ENCODE peak calls at places on chromosome 17, in nine cellular contexts. One of them, this sample, is unnamed.

GRCh38 chr17:57706761-57707160 is 38.3 kb downstream of the CCDC182 start:
- DNase-seq in A549: no peak
- DNase-seq in tibial artery: no peak
- DNase-seq in psoas muscle: no peak
- DNase-seq in IMR-90: no peak
- DNase-seq in heart right ventricle: no peak
- DNase-seq in AG04450: no peak
- DNase-seq in CD8-positive, alpha-beta T cell: no peak
- DNase-seq in K562: no peak
- DNase-seq in this sample: peak; percentile 20

GRCh38 chr17:78541488-78542237 is 35.5 kb downstream of the DNAH17 start:
- DNase-seq in AG04450: no peak
- DNase-seq in psoas muscle: no peak
- DNase-seq in IMR-90: no peak
- DNase-seq in tibial artery: no peak
- DNase-seq in A549: peak; percentile 90
- DNase-seq in K562: peak; percentile 57
- DNase-seq in heart right ventricle: no peak
- DNase-seq in CD8-positive, alpha-beta T cell: no peak
- DNase-seq in this sample: no peak

GRCh38 chr17:27878776-27879562 is 14.2 kb downstream of the LYRM9 start:
- DNase-seq in K562: no peak
- DNase-seq in CD8-positive, alpha-beta T cell: peak; percentile 39
- DNase-seq in AG04450: no peak
- DNase-seq in tibial artery: no peak
- DNase-seq in heart right ventricle: no peak
- DNase-seq in A549: no peak
- DNase-seq in psoas muscle: no peak
- DNase-seq in IMR-90: no peak
- DNase-seq in this sample: no peak

GRCh38 chr17:50745631-50746030 is 21.7 kb downstream of the ANKRD40CL start:
- DNase-seq in heart right ventricle: no peak
- DNase-seq in AG04450: no peak
- DNase-seq in psoas muscle: no peak
- DNase-seq in tibial artery: no peak
- DNase-seq in CD8-positive, alpha-beta T cell: no peak
- DNase-seq in A549: no peak
- DNase-seq in IMR-90: no peak
- DNase-seq in K562: no peak
- DNase-seq in this sample: no peak

GRCh38 chr17:76193616-76194015 is 46.7 kb downstream of the RNF157 start:
- DNase-seq in heart right ventricle: no peak
- DNase-seq in psoas muscle: no peak
- DNase-seq in CD8-positive, alpha-beta T cell: no peak
- DNase-seq in tibial artery: no peak
- DNase-seq in IMR-90: no peak
- DNase-seq in K562: peak; percentile 53
- DNase-seq in A549: no peak
- DNase-seq in AG04450: no peak
- DNase-seq in this sample: no peak

GRCh38 chr17:34198519-34198918 is 56.6 kb upstream of the CCL2 start:
- DNase-seq in heart right ventricle: no peak
- DNase-seq in A549: no peak
- DNase-seq in AG04450: no peak
- DNase-seq in psoas muscle: no peak
- DNase-seq in tibial artery: no peak
- DNase-seq in CD8-positive, alpha-beta T cell: no peak
- DNase-seq in K562: no peak
- DNase-seq in IMR-90: no peak
- DNase-seq in this sample: no peak

GRCh38 chr17:13346081-13346533 is 255.6 kb downstream of the HS3ST3A1 start:
- DNase-seq in heart right ventricle: no peak
- DNase-seq in IMR-90: peak; percentile 97
- DNase-seq in K562: no peak
- DNase-seq in tibial artery: no peak
- DNase-seq in AG04450: peak; percentile 93
- DNase-seq in psoas muscle: no peak
- DNase-seq in CD8-positive, alpha-beta T cell: no peak
- DNase-seq in A549: no peak
- DNase-seq in this sample: no peak

GRCh38 chr17:79814966-79815835 is 18.3 kb upstream of the CBX8 start:
- DNase-seq in heart right ventricle: peak; percentile 48
- DNase-seq in IMR-90: no peak
- DNase-seq in A549: no peak
- DNase-seq in CD8-positive, alpha-beta T cell: no peak
- DNase-seq in psoas muscle: no peak
- DNase-seq in AG04450: no peak
- DNase-seq in tibial artery: no peak
- DNase-seq in K562: no peak
- DNase-seq in this sample: peak; percentile 67

GRCh38 chr17:43834106-43834505 is 1.2 kb upstream of the MPP3 start:
- DNase-seq in IMR-90: peak; percentile 25
- DNase-seq in tibial artery: no peak
- DNase-seq in AG04450: no peak
- DNase-seq in CD8-positive, alpha-beta T cell: no peak
- DNase-seq in psoas muscle: no peak
- DNase-seq in K562: no peak
- DNase-seq in A549: peak; percentile 38
- DNase-seq in heart right ventricle: no peak
- DNase-seq in this sample: no peak

GRCh38 chr17:39114744-39115534 is 36.5 kb downstream of the PLXDC1 start:
- DNase-seq in AG04450: no peak
- DNase-seq in A549: no peak
- DNase-seq in heart right ventricle: no peak
- DNase-seq in tibial artery: no peak
- DNase-seq in K562: no peak
- DNase-seq in CD8-positive, alpha-beta T cell: no peak
- DNase-seq in IMR-90: peak; percentile 62
- DNase-seq in psoas muscle: no peak
- DNase-seq in this sample: no peak

GRCh38 chr17:81630274-81630673 is 6.6 kb downstream of the NPLOC4 start:
- DNase-seq in heart right ventricle: no peak
- DNase-seq in K562: no peak
- DNase-seq in tibial artery: no peak
- DNase-seq in IMR-90: no peak
- DNase-seq in A549: no peak
- DNase-seq in psoas muscle: no peak
- DNase-seq in AG04450: no peak
- DNase-seq in CD8-positive, alpha-beta T cell: no peak
- DNase-seq in this sample: no peak

GRCh38 chr17:47927821-47928400 is 13.5 kb upstream of the PNPO start:
- DNase-seq in psoas muscle: peak; percentile 50
- DNase-seq in K562: no peak
- DNase-seq in heart right ventricle: no peak
- DNase-seq in IMR-90: no peak
- DNase-seq in CD8-positive, alpha-beta T cell: no peak
- DNase-seq in tibial artery: no peak
- DNase-seq in A549: no peak
- DNase-seq in AG04450: no peak
- DNase-seq in this sample: no peak

GRCh38 chr17:47925677-47925987 is 15.7 kb upstream of the PNPO start:
- DNase-seq in tibial artery: no peak
- DNase-seq in heart right ventricle: no peak
- DNase-seq in psoas muscle: no peak
- DNase-seq in CD8-positive, alpha-beta T cell: no peak
- DNase-seq in AG04450: no peak
- DNase-seq in IMR-90: no peak
- DNase-seq in A549: no peak
- DNase-seq in K562: no peak
- DNase-seq in this sample: no peak

GRCh38 chr17:47928415-47928814 is 13.0 kb upstream of the PNPO start:
- DNase-seq in tibial artery: no peak
- DNase-seq in CD8-positive, alpha-beta T cell: no peak
- DNase-seq in AG04450: no peak
- DNase-seq in A549: no peak
- DNase-seq in IMR-90: no peak
- DNase-seq in psoas muscle: no peak
- DNase-seq in K562: no peak
- DNase-seq in heart right ventricle: no peak
- DNase-seq in this sample: no peak

GRCh38 chr17:47931848-47932247 is 9.5 kb upstream of the PNPO start:
- DNase-seq in tibial artery: no peak
- DNase-seq in psoas muscle: no peak
- DNase-seq in A549: no peak
- DNase-seq in heart right ventricle: no peak
- DNase-seq in K562: no peak
- DNase-seq in IMR-90: no peak
- DNase-seq in CD8-positive, alpha-beta T cell: no peak
- DNase-seq in AG04450: no peak
- DNase-seq in this sample: no peak

GRCh38 chr17:47929218-47930000 is 12.0 kb upstream of the PNPO start:
- DNase-seq in IMR-90: no peak
- DNase-seq in tibial artery: no peak
- DNase-seq in K562: no peak
- DNase-seq in A549: no peak
- DNase-seq in AG04450: no peak
- DNase-seq in psoas muscle: peak; percentile 62
- DNase-seq in CD8-positive, alpha-beta T cell: no peak
- DNase-seq in heart right ventricle: no peak
- DNase-seq in this sample: no peak
- H3K27ac ChIP-seq in IMR-90: no peak overlapping the region
- H3K27ac ChIP-seq in tibial artery: no peak overlapping the region
- H3K27ac ChIP-seq in K562: no peak overlapping the region
- H3K27ac ChIP-seq in A549: no peak overlapping the region
- H3K27ac ChIP-seq in AG04450: no peak overlapping the region
- H3K27ac ChIP-seq in psoas muscle: no peak overlapping the region
- H3K27ac ChIP-seq in CD8-positive, alpha-beta T cell: no peak overlapping the region
- H3K27ac ChIP-seq in heart right ventricle: peak overlapping the region; percentile 51
- H3K27ac ChIP-seq in this sample: no peak overlapping the region

DNA sequence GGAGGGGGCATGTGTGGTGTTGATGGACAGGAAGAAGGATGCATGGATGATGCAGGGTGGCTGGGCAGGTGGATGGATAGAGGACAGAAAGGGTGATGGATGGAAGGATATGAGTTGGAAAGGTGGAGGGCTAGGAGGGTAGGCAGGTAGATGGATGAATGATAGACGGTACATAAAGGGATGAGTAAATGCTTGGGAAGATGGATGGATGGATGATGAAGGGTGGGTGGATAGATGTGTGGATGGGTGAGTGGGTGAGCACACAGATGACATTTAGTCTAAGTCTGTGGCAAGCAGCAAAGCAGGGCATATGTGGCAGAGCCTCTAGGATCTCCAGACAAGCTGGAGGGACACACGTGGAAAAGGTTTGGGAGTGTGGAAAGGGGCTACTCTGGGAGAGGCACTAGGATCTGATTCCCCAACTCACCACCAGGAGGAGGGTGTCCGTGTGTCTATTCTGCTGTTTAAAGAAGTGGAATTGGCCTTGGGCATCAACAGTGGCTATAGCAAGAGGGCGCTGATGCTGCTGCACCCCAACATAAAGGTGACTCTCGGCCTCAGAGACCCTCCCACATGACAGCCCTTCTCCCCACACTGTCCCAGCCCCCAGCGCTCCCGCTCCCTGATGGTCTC is 8.2 kb downstream of the PLD2 start:
- DNase-seq in K562: peak; percentile 28
- DNase-seq in A549: peak; percentile 36
- DNase-seq in psoas muscle: peak; percentile 19
- DNase-seq in tibial artery: no peak
- DNase-seq in CD8-positive, alpha-beta T cell: no peak
- DNase-seq in heart right ventricle: no peak
- DNase-seq in AG04450: no peak
- DNase-seq in IMR-90: no peak
- DNase-seq in this sample: no peak
- TF ChIP-seq CTCF in K562: peak; percentile 61
- TF ChIP-seq CTCF in A549: no peak
- TF ChIP-seq CTCF in psoas muscle: no peak
- TF ChIP-seq CTCF in tibial artery: no peak
- TF ChIP-seq CTCF in CD8-positive, alpha-beta T cell: no peak
- TF ChIP-seq CTCF in heart right ventricle: no peak
- TF ChIP-seq CTCF in AG04450: peak; percentile 37
- TF ChIP-seq CTCF in IMR-90: no peak
- TF ChIP-seq CTCF in this sample: no peak

GRCh38 chr17:4479982-4480751 is 18.5 kb upstream of the SPNS2 start:
- DNase-seq in A549: no peak
- DNase-seq in tibial artery: peak; percentile 50
- DNase-seq in AG04450: no peak
- DNase-seq in CD8-positive, alpha-beta T cell: no peak
- DNase-seq in K562: no peak
- DNase-seq in IMR-90: no peak
- DNase-seq in heart right ventricle: no peak
- DNase-seq in psoas muscle: no peak
- DNase-seq in this sample: no peak

GRCh38 chr17:4485676-4486646 is 12.7 kb upstream of the SPNS2 start:
- DNase-seq in tibial artery: no peak
- DNase-seq in K562: no peak
- DNase-seq in AG04450: no peak
- DNase-seq in A549: no peak
- DNase-seq in heart right ventricle: no peak
- DNase-seq in IMR-90: no peak
- DNase-seq in CD8-positive, alpha-beta T cell: peak; percentile 61
- DNase-seq in psoas muscle: no peak
- DNase-seq in this sample: no peak

GRCh38 chr17:4480929-4481898 is 17.5 kb upstream of the SPNS2 start:
- DNase-seq in K562: no peak
- DNase-seq in CD8-positive, alpha-beta T cell: peak; percentile 45
- DNase-seq in tibial artery: peak; percentile 61
- DNase-seq in psoas muscle: no peak
- DNase-seq in A549: no peak
- DNase-seq in heart right ventricle: no peak
- DNase-seq in IMR-90: no peak
- DNase-seq in AG04450: no peak
- DNase-seq in this sample: no peak

GRCh38 chr17:4482338-4483011 is 16.2 kb upstream of the SPNS2 start:
- DNase-seq in IMR-90: no peak
- DNase-seq in heart right ventricle: no peak
- DNase-seq in A549: no peak
- DNase-seq in K562: no peak
- DNase-seq in AG04450: no peak
- DNase-seq in tibial artery: no peak
- DNase-seq in psoas muscle: no peak
- DNase-seq in CD8-positive, alpha-beta T cell: no peak
- DNase-seq in this sample: no peak

GRCh38 chr17:4483012-4483840 is 15.5 kb upstream of the SPNS2 start:
- DNase-seq in tibial artery: no peak
- DNase-seq in AG04450: no peak
- DNase-seq in A549: peak; percentile 53
- DNase-seq in K562: no peak
- DNase-seq in CD8-positive, alpha-beta T cell: no peak
- DNase-seq in IMR-90: no peak
- DNase-seq in psoas muscle: no peak
- DNase-seq in heart right ventricle: peak; percentile 5
- DNase-seq in this sample: peak; percentile 73
- H3K4me3 ChIP-seq in tibial artery: no peak overlapping the region
- H3K4me3 ChIP-seq in AG04450: no peak overlapping the region
- H3K4me3 ChIP-seq in A549: no peak overlapping the region
- H3K4me3 ChIP-seq in K562: no peak overlapping the region
- H3K4me3 ChIP-seq in CD8-positive, alpha-beta T cell: no peak overlapping the region
- H3K4me3 ChIP-seq in IMR-90: no peak overlapping the region
- H3K4me3 ChIP-seq in psoas muscle: no peak overlapping the region
- H3K4me3 ChIP-seq in heart right ventricle: no peak overlapping the region
- H3K4me3 ChIP-seq in this sample: no peak overlapping the region

DNA sequence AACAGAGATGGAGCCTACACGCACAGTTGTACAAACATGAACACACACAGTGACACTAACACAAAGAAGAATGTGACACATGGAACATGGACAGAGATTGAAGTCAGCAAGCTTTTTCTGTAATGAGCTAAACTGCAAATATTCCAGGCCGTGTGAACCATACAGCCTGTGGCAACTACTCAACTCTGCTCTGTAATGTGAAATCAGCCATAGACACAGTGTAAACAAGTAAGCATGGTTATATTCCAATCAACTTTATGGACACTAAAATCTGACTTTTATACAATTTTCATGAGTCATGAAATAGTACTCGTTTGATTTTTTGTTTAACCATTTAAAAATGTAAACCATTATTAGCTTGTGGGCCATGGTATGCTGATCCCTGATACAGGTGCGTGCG is 120.2 kb downstream of the SMG6 start:
- DNase-seq in heart right ventricle: no peak
- DNase-seq in IMR-90: peak; percentile 81
- DNase-seq in CD8-positive, alpha-beta T cell: no peak
- DNase-seq in A549: no peak
- DNase-seq in tibial artery: no peak
- DNase-seq in psoas muscle: no peak
- DNase-seq in K562: no peak
- DNase-seq in AG04450: no peak
- DNase-seq in this sample: no peak
- H3K27ac ChIP-seq in heart right ventricle: peak overlapping the region; percentile 87
- H3K27ac ChIP-seq in IMR-90: peak overlapping the region; percentile 87
- H3K27ac ChIP-seq in CD8-positive, alpha-beta T cell: no peak overlapping the region
- H3K27ac ChIP-seq in A549: no peak overlapping the region
- H3K27ac ChIP-seq in tibial artery: peak overlapping the region; percentile 77
- H3K27ac ChIP-seq in psoas muscle: no peak overlapping the region
- H3K27ac ChIP-seq in K562: no peak overlapping the region
- H3K27ac ChIP-seq in AG04450: peak overlapping the region; percentile 47
- H3K27ac ChIP-seq in this sample: peak overlapping the region; percentile 62

This sample was measured in lung.